ENCODE peak calls at places on chromosomes 2 and 18, in four cellular contexts. One of them, this sample, is unnamed.

GRCh38 chr18:73118121-73118816 is 250.5 kb upstream of the NETO1 start:
- DNase-seq in OCI-LY7: no peak
- DNase-seq in WTC11: no peak
- DNase-seq in WERI-Rb-1: no peak
- DNase-seq in this sample: no peak

GRCh38 chr2:219509780-219510511 is 4.3 kb upstream of the ASIC4 start:
- DNase-seq in WTC11: peak; percentile 82
- DNase-seq in WERI-Rb-1: peak; percentile 97
- DNase-seq in OCI-LY7: peak; percentile 40
- DNase-seq in this sample: peak; percentile 87

GRCh38 chr2:111133603-111134002 is 12.9 kb downstream of the BCL2L11 start:
- DNase-seq in WTC11: no peak
- DNase-seq in OCI-LY7: no peak
- DNase-seq in WERI-Rb-1: no peak
- DNase-seq in this sample: no peak

GRCh38 chr2:74436111-74436803 is 5.5 kb downstream of the RTKN start:
- DNase-seq in WERI-Rb-1: no peak
- DNase-seq in OCI-LY7: no peak
- DNase-seq in WTC11: no peak
- DNase-seq in this sample: no peak

GRCh38 chr2:58919316-58919715 is 678.2 kb upstream of the FANCL start:
- DNase-seq in OCI-LY7: no peak
- DNase-seq in WERI-Rb-1: no peak
- DNase-seq in WTC11: no peak
- DNase-seq in this sample: no peak

GRCh38 chr18:25279133-25279532 is 72.8 kb downstream of the ZNF521 start:
- DNase-seq in WTC11: no peak
- DNase-seq in WERI-Rb-1: no peak
- DNase-seq in OCI-LY7: no peak
- DNase-seq in this sample: no peak

GRCh38 chr2:196293751-196294486 is 122.5 kb upstream of the STK17B start:
- DNase-seq in OCI-LY7: no peak
- DNase-seq in WTC11: no peak
- DNase-seq in WERI-Rb-1: no peak
- DNase-seq in this sample: no peak

GRCh38 chr2:20450201-20451108 is 3.6 kb downstream of the RHOB start:
- DNase-seq in OCI-LY7: no peak
- DNase-seq in WERI-Rb-1: peak; percentile 79
- DNase-seq in WTC11: peak; percentile 14
- DNase-seq in this sample: peak; percentile 30

GRCh38 chr18:13612111-13612997 is 114.0 kb downstream of the FAM210A start:
- DNase-seq in OCI-LY7: peak; percentile 96
- DNase-seq in WERI-Rb-1: no peak
- DNase-seq in WTC11: no peak
- DNase-seq in this sample: no peak

GRCh38 chr2:88880441-88880953 is 189.0 kb downstream of the RPIA start:
- DNase-seq in WERI-Rb-1: peak; percentile 23
- DNase-seq in WTC11: peak; percentile 23
- DNase-seq in OCI-LY7: peak; percentile 84
- DNase-seq in this sample: no peak

GRCh38 chr18:76493213-76494107 is 1.6 kb downstream of the ZNF516 start:
- DNase-seq in OCI-LY7: peak; percentile 34
- DNase-seq in WERI-Rb-1: peak; percentile 44
- DNase-seq in WTC11: no peak
- DNase-seq in this sample: no peak

GRCh38 chr2:216502776-216503629 is 4.4 kb downstream of the RPL37A start:
- DNase-seq in WTC11: no peak
- DNase-seq in OCI-LY7: no peak
- DNase-seq in WERI-Rb-1: no peak
- DNase-seq in this sample: no peak

GRCh38 chr2:8692783-8693768 is 11.2 kb downstream of the ID2 start:
- DNase-seq in WTC11: peak; percentile 72
- DNase-seq in WERI-Rb-1: peak; percentile 76
- DNase-seq in OCI-LY7: peak; percentile 47
- DNase-seq in this sample: peak; percentile 79

GRCh38 chr2:232829988-232830387 is 40.1 kb upstream of the SNORC start:
- DNase-seq in WERI-Rb-1: no peak
- DNase-seq in OCI-LY7: no peak
- DNase-seq in WTC11: no peak
- DNase-seq in this sample: no peak

GRCh38 chr2:85161626-85161960 is 28.4 kb downstream of the TCF7L1 start:
- DNase-seq in WERI-Rb-1: no peak
- DNase-seq in OCI-LY7: no peak
- DNase-seq in WTC11: no peak
- DNase-seq in this sample: no peak

GRCh38 chr2:212725180-212725579 is 186.6 kb upstream of the ERBB4 start:
- DNase-seq in OCI-LY7: no peak
- DNase-seq in WTC11: no peak
- DNase-seq in WERI-Rb-1: no peak
- DNase-seq in this sample: no peak

GRCh38 chr2:101998556-101999121 is 6.9 kb downstream of the IL1R2 start:
- DNase-seq in WTC11: no peak
- DNase-seq in OCI-LY7: no peak
- DNase-seq in WERI-Rb-1: no peak
- DNase-seq in this sample: no peak

GRCh38 chr2:45083175-45083574 is 73.9 kb upstream of the SIX2 start:
- DNase-seq in WERI-Rb-1: no peak
- DNase-seq in WTC11: no peak
- DNase-seq in OCI-LY7: peak; percentile 53
- DNase-seq in this sample: no peak
- TF ChIP-seq CTCF in WERI-Rb-1: peak; percentile 35
- TF ChIP-seq CTCF in WTC11: no peak
- TF ChIP-seq CTCF in OCI-LY7: peak; percentile 52
- TF ChIP-seq CTCF in this sample: no peak

GRCh38 chr18:24230766-24231165 is 91.9 kb downstream of the CABYR start:
- DNase-seq in WERI-Rb-1: no peak
- DNase-seq in WTC11: no peak
- DNase-seq in OCI-LY7: no peak
- DNase-seq in this sample: no peak

GRCh38 chr18:24231773-24232735 is 93.2 kb downstream of the CABYR start:
- DNase-seq in WERI-Rb-1: no peak
- DNase-seq in WTC11: no peak
- DNase-seq in OCI-LY7: no peak
- DNase-seq in this sample: no peak

GRCh38 chr18:24234850-24235418 is 96.1 kb downstream of the CABYR start:
- DNase-seq in WERI-Rb-1: no peak
- DNase-seq in WTC11: no peak
- DNase-seq in OCI-LY7: no peak
- DNase-seq in this sample: no peak

GRCh38 chr18:24232814-24233213 is 94.0 kb downstream of the CABYR start:
- DNase-seq in WTC11: no peak
- DNase-seq in OCI-LY7: no peak
- DNase-seq in WERI-Rb-1: no peak
- DNase-seq in this sample: no peak

DNA sequence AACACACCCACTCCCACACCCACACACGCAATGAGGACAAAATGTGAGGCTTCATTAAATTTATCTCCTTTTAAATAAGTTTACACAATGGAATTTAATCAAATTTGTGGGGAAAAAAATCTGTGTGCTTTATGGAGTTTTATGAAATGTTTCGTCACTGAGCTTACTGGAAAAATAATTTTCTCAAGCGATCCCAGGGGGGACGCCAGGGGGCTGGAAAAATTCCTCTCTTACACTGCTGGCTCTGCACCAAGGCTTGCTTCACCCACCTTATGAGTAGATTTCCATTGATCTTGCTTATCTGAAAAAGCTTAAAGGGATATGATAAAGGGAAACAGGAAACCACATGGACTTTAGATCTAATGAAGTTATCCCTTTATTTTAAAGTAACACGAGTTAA is 95.5 kb downstream of the CABYR start:
- DNase-seq in WERI-Rb-1: no peak
- DNase-seq in WTC11: no peak
- DNase-seq in OCI-LY7: no peak
- DNase-seq in this sample: no peak
- TF ChIP-seq CTCF in WERI-Rb-1: no peak
- TF ChIP-seq CTCF in WTC11: no peak
- TF ChIP-seq CTCF in OCI-LY7: no peak
- TF ChIP-seq CTCF in this sample: no peak

GRCh38 chr2:64000630-64001381 is 18.4 kb downstream of the VPS54 start:
- DNase-seq in WTC11: no peak
- DNase-seq in WERI-Rb-1: no peak
- DNase-seq in OCI-LY7: no peak
- DNase-seq in this sample: no peak
- TF ChIP-seq CTCF in WTC11: no peak
- TF ChIP-seq CTCF in WERI-Rb-1: peak; percentile 47
- TF ChIP-seq CTCF in OCI-LY7: peak; percentile 17
- TF ChIP-seq CTCF in this sample: no peak

GRCh38 chr2:173750332-173750731 is 214.8 kb downstream of the SP3 start:
- DNase-seq in WTC11: no peak
- DNase-seq in OCI-LY7: no peak
- DNase-seq in WERI-Rb-1: peak; percentile 26
- DNase-seq in this sample: peak; percentile 28

GRCh38 chr2:173751245-173751975 is 213.8 kb downstream of the SP3 start:
- DNase-seq in WTC11: no peak
- DNase-seq in WERI-Rb-1: no peak
- DNase-seq in OCI-LY7: no peak
- DNase-seq in this sample: no peak

GRCh38 chr2:173747037-173747436 is 218.1 kb downstream of the SP3 start:
- DNase-seq in WERI-Rb-1: no peak
- DNase-seq in WTC11: no peak
- DNase-seq in OCI-LY7: no peak
- DNase-seq in this sample: peak; percentile 80

GRCh38 chr2:173750831-173751230 is 214.3 kb downstream of the SP3 start:
- DNase-seq in WTC11: no peak
- DNase-seq in OCI-LY7: no peak
- DNase-seq in WERI-Rb-1: no peak
- DNase-seq in this sample: no peak

DNA sequence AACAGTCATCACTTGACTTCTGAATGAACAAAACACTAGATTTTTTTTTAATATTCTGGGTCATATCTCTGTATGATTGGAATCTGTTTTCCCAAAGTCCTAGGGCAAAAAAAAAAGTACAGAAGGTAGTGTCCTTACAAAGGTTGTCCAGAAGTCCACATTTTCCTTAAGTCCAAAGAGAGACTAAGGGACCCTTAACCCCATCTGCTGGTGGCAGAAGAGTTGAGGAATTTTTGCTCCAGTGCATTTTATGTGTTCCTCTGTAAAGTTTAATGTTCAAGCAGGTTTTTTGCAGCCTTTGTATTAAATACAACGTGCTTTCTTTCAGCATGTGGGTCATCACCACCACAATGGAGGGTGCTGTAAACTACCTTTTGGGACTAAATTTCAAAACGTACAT is 215.9 kb downstream of the SP3 start:
- DNase-seq in WERI-Rb-1: no peak
- DNase-seq in OCI-LY7: no peak
- DNase-seq in WTC11: no peak
- DNase-seq in this sample: no peak
- TF ChIP-seq CTCF in WERI-Rb-1: peak; percentile 36
- TF ChIP-seq CTCF in OCI-LY7: peak; percentile 25
- TF ChIP-seq CTCF in WTC11: no peak
- TF ChIP-seq CTCF in this sample: no peak

GRCh38 chr18:22169889-22170420 is 566 bp downstream of the GATA6 start:
- DNase-seq in WERI-Rb-1: no peak
- DNase-seq in WTC11: peak; percentile 52
- DNase-seq in OCI-LY7: no peak
- DNase-seq in this sample: no peak

GRCh38 chr18:22170421-22171262 is 1.3 kb downstream of the GATA6 start:
- DNase-seq in WTC11: peak; percentile 46
- DNase-seq in WERI-Rb-1: peak; percentile 16
- DNase-seq in OCI-LY7: no peak
- DNase-seq in this sample: peak; percentile 60

GRCh38 chr18:22168360-22168921 is 948 bp upstream of the GATA6 start:
- DNase-seq in WTC11: peak; percentile 23
- DNase-seq in OCI-LY7: no peak
- DNase-seq in WERI-Rb-1: no peak
- DNase-seq in this sample: peak; percentile 44

GRCh38 chr18:22167471-22168151 is 1.8 kb upstream of the GATA6 start:
- DNase-seq in OCI-LY7: no peak
- DNase-seq in WERI-Rb-1: no peak
- DNase-seq in WTC11: peak; percentile 56
- DNase-seq in this sample: peak; percentile 28

DNA sequence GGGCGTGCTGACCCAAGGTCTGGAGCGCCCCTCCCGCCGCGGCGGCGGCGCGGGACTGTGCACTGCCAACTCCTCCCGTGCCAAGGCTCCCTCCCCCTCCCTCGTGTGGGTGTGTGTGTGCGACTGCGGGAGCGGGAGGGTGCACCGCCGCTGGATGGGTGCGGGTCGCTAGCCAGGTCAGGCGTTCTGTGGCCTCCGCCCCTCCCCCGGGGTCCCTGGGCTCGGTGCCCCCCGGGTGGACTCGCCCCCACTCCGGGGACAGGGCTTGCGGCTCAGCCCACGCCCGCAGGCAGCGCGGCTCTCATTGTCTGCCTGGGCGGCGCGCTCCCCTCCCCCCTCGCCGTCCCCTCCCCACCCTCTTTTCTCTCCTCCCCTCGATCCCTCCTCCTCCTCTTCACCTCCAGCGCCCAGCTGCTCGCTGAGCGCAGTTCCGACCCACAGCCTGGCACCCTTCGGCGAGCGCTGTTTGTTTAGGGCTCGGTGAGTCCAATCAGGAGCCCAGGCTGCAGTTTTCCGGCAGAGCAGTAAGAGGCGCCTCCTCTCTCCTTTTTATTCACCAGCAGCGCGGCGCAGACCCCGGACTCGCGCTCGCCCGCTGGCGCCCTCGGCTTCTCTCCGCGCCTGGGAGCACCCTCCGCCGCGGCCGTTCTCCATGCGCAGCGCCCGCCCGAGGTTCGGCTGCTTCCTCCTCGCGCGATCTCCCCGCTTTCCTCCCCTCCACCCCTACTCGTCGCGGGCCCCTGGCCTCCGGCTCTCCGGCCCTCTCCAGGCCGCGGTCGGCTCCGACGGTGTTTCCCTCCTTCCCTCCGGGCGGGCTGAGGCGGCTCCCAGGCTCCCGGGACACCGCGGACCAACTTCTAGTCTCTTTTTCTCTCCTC is at the start of gene GATA6:
- DNase-seq in OCI-LY7: no peak
- DNase-seq in WTC11: peak; percentile 74
- DNase-seq in WERI-Rb-1: peak; percentile 61
- DNase-seq in this sample: peak; percentile 78
- TF ChIP-seq CTCF in OCI-LY7: no peak
- TF ChIP-seq CTCF in WTC11: no peak
- TF ChIP-seq CTCF in WERI-Rb-1: peak; percentile 41
- TF ChIP-seq CTCF in this sample: no peak

GRCh38 chr2:62349788-62350187 is 153.9 kb downstream of the B3GNT2 start:
- DNase-seq in OCI-LY7: no peak
- DNase-seq in WERI-Rb-1: no peak
- DNase-seq in WTC11: no peak
- DNase-seq in this sample: no peak
- TF ChIP-seq CTCF in OCI-LY7: no peak
- TF ChIP-seq CTCF in WERI-Rb-1: no peak
- TF ChIP-seq CTCF in WTC11: no peak
- TF ChIP-seq CTCF in this sample: no peak